ENCODE peak calls at places on chromosomes 11 and 22, in nine cellular contexts. F, D, S, G, X, O, Y, U and E are unnamed samples.

GRCh38 chr22:44091021-44091721 is 67.1 kb downstream of the PARVB start:
- DNase-seq in F (no peak), D (peak), S (no peak), G (no peak), X (peak), O (no peak), Y (no peak), U (no peak), E (no peak)

GRCh38 chr22:50178471-50178864 is 7.2 kb upstream of the TRABD start:
- DNase-seq in F (peak), D (no peak), S (no peak), G (no peak), X (no peak), O (no peak), Y (no peak), U (no peak), E (no peak)

GRCh38 chr11:105609832-105610781 is at the start of gene GRIA4:
- DNase-seq in F (peak), D (no peak), S (no peak), G (no peak), X (peak), O (peak), Y (no peak), U (no peak), E (peak)

GRCh38 chr11:133951484-133952198 is 5.1 kb downstream of the IGSF9B start:
- DNase-seq in F (no peak), D (peak), S (no peak), G (no peak), X (peak), O (peak), Y (no peak), U (no peak), E (peak)

GRCh38 chr11:108302121-108302785 is 79.4 kb downstream of the ATM start:
- DNase-seq in F (no peak), D (peak), S (no peak), G (no peak), X (no peak), O (peak), Y (no peak), U (no peak), E (no peak)

GRCh38 chr11:89416961-89417360 is 74.2 kb downstream of the NOX4 start:
- DNase-seq in F (no peak), D (no peak), S (no peak), G (no peak), X (no peak), O (no peak), Y (no peak), U (no peak), E (no peak)

GRCh38 chr11:3000032-3000961 is 8.2 kb upstream of the NAP1L4 start:
- DNase-seq in F (peak), D (no peak), S (peak), G (peak), X (peak), O (peak), Y (peak), U (peak), E (peak)

GRCh38 chr11:107561688-107562087 is 3.8 kb downstream of the ALKBH8 start:
- DNase-seq in F (no peak), D (peak), S (no peak), G (no peak), X (peak), O (peak), Y (no peak), U (no peak), E (no peak)

GRCh38 chr11:10375280-10376048 is 70.6 kb downstream of the ADM start:
- DNase-seq in F (no peak), D (peak), S (peak), G (no peak), X (peak), O (peak), Y (no peak), U (no peak), E (no peak)

GRCh38 chr22:20918663-20919220 is 1.5 kb downstream of the CRKL start:
- DNase-seq in F (no peak), D (no peak), S (no peak), G (no peak), X (no peak), O (no peak), Y (no peak), U (no peak), E (no peak)

GRCh38 chr11:73538381-73538872 is 59.5 kb downstream of the FAM168A start:
- DNase-seq in F (no peak), D (no peak), S (no peak), G (no peak), X (peak), O (no peak), Y (no peak), U (no peak), E (no peak)

GRCh38 chr22:47767403-47767802 is 1005.0 kb downstream of the TBC1D22A start:
- DNase-seq in F (no peak), D (no peak), S (no peak), G (no peak), X (no peak), O (no peak), Y (no peak), U (no peak), E (no peak)

GRCh38 chr22:45233827-45234226 is 6.9 kb downstream of the KIAA0930 start:
- DNase-seq in F (no peak), D (no peak), S (no peak), G (no peak), X (no peak), O (no peak), Y (no peak), U (no peak), E (no peak)

GRCh38 chr11:75346912-75347647 is 4.4 kb downstream of the ARRB1 start:
- DNase-seq in F (peak), D (no peak), S (peak), G (no peak), X (peak), O (peak), Y (no peak), U (peak), E (peak)

GRCh38 chr22:23696326-23696851 is 5.6 kb downstream of the RGL4 start:
- DNase-seq in F (no peak), D (no peak), S (peak), G (no peak), X (no peak), O (peak), Y (no peak), U (no peak), E (no peak)

GRCh38 chr11:33552756-33553155 is 147.9 kb downstream of the C11orf91 start:
- DNase-seq in F (no peak), D (no peak), S (no peak), G (no peak), X (no peak), O (peak), Y (no peak), U (no peak), E (no peak)

GRCh38 chr22:24506802-24507438 is 11.8 kb downstream of the UPB1 start:
- DNase-seq in F (no peak), D (peak), S (no peak), G (no peak), X (no peak), O (peak), Y (no peak), U (no peak), E (no peak)

GRCh38 chr11:111944139-111944538 is 7.0 kb downstream of the DIXDC1 start:
- DNase-seq in F (no peak), D (peak), S (no peak), G (peak), X (peak), O (peak), Y (no peak), U (no peak), E (no peak)

GRCh38 chr11:96146765-96147164 is 196.2 kb downstream of the MAML2 start:
- DNase-seq in F (no peak), D (peak), S (no peak), G (no peak), X (no peak), O (no peak), Y (no peak), U (no peak), E (no peak)

GRCh38 chr11:26410967-26411366 is 79.0 kb downstream of the ANO3 start:
- DNase-seq in F (no peak), D (no peak), S (no peak), G (no peak), X (no peak), O (no peak), Y (no peak), U (no peak), E (no peak)

GRCh38 chr11:61960532-61960931 is 6.9 kb downstream of the FTH1 start:
- DNase-seq in F (no peak), D (no peak), S (peak), G (no peak), X (no peak), O (no peak), Y (no peak), U (no peak), E (no peak)

GRCh38 chr11:80103149-80103859 is 662.5 kb upstream of the TENM4 start:
- DNase-seq in F (no peak), D (peak), S (no peak), G (peak), X (peak), O (peak), Y (no peak), U (no peak), E (no peak)

GRCh38 chr11:76990628-76991027 is 43.6 kb upstream of the B3GNT6 start:
- DNase-seq in F (no peak), D (no peak), S (no peak), G (no peak), X (no peak), O (no peak), Y (no peak), U (no peak), E (no peak)

GRCh38 chr22:48976556-48977535 is 850.8 kb downstream of the BRD1 start:
- DNase-seq in F (no peak), D (no peak), S (no peak), G (no peak), X (no peak), O (no peak), Y (no peak), U (no peak), E (peak)

GRCh38 chr11:10322830-10323792 is 18.2 kb downstream of the ADM start:
- DNase-seq in F (peak), D (peak), S (peak), G (peak), X (peak), O (peak), Y (peak), U (peak), E (peak)

GRCh38 chr11:1854132-1854948 is 1.5 kb downstream of the LSP1 start:
- DNase-seq in F (no peak), D (no peak), S (no peak), G (no peak), X (no peak), O (no peak), Y (no peak), U (no peak), E (no peak)

GRCh38 chr22:48071305-48071704 is 1308.9 kb downstream of the TBC1D22A start:
- DNase-seq in F (no peak), D (no peak), S (no peak), G (no peak), X (no peak), O (no peak), Y (no peak), U (no peak), E (no peak)

DNA sequence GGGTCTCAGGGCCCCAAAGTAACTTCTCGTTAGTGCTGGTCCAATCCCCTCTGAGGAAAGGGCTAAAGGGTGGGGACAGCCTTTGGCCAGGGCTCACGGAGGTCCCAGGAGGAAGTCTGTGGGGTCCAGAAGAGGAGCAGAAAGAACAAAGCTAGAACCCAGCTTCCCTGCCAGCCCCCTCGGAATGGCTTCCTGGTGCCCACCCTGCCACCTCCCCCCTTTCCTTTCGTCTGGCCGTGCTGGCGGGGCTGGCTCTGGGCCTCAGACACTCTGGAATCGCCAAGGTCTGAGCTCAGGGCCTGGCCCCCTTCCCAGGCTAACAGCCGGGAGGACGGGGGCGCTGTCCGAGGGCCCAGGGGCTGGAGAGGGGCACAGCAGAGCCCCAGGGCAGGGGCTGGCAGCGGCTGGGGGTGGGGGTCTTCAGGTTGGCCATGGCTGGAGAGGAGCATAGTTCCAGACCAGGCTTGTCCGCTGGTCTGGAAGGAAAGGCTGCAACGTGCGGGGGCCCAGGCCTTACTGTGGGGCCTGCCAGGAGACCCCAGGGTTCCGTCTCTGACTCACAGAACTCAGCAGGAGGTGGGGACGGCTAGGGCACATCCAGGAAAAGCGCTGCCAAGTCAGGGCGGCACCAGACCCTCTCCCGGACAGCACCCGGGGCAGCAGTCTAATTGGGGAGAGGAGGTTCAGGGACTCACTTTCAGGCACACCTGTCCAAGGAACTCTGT is 788 bp upstream of the LTBP3 start:
- DNase-seq in F (peak), D (no peak), S (peak), G (no peak), X (peak), O (peak), Y (peak), U (peak), E (peak)
- H3K4me3 ChIP-seq in F (peak), D (peak), S (peak), G (peak), X (peak), O (no peak), Y (peak), U (peak), E (peak)

DNA sequence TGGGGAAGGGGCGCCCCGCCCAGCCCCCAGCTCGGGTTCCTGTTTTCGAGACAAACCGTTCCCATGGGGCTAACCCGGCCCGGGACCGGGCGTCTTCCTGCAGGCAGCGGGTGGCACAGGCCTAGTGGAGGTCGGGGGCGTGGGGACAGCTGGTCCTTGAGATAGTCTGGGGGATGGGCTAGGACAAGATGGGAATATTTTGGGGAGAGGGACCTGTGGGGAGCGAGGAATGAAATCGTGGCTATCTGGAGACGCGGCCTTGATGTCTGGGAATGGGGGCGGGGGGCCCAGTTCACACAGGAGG is 1.2 kb upstream of the RASGRP2 start:
- DNase-seq in F (no peak), D (no peak), S (peak), G (no peak), X (no peak), O (no peak), Y (peak), U (peak), E (no peak)
- H3K4me3 ChIP-seq in F (peak), D (no peak), S (peak), G (no peak), X (no peak), O (no peak), Y (peak), U (peak), E (peak)

GRCh38 chr11:114366331-114367243 is 33.7 kb downstream of the C11orf71 start:
- DNase-seq in F (no peak), D (peak), S (no peak), G (peak), X (peak), O (peak), Y (no peak), U (no peak), E (no peak)
- H3K4me3 ChIP-seq in F (no peak), D (peak), S (no peak), G (no peak), X (no peak), O (no peak), Y (no peak), U (no peak), E (peak)

DNA sequence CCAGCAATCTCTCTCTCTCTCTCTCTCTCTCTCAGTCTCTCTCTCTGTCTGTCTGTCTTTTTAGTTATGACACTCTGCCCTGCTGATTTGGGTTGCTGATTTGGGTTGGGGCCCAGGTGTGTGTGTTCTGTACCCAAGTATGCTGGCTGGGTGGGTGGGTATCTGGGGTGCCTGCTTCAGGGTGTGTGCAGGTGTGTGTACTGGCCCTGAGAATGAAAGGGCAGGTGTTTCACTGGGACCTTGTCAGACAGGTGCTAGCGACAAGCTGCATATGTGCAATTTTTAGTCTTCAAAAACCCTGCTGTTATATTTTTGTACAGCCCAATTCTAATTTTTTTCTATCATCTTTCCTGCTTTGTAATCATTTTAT is 940 bp downstream of the CSF2RB start:
- DNase-seq in F (no peak), D (no peak), S (no peak), G (no peak), X (no peak), O (no peak), Y (no peak), U (no peak), E (no peak)
- H3K4me3 ChIP-seq in F (no peak), D (no peak), S (peak), G (no peak), X (no peak), O (no peak), Y (no peak), U (peak), E (peak)

GRCh38 chr11:64642418-64642735 is 51.4 kb downstream of the SLC22A12 start:
- DNase-seq in F (no peak), D (no peak), S (no peak), G (no peak), X (no peak), O (no peak), Y (no peak), U (no peak), E (no peak)

GRCh38 chr11:64643927-64644326 is 52.9 kb downstream of the SLC22A12 start:
- DNase-seq in F (no peak), D (no peak), S (no peak), G (no peak), X (no peak), O (no peak), Y (no peak), U (no peak), E (no peak)

GRCh38 chr11:64641596-64642417 is 50.8 kb downstream of the SLC22A12 start:
- DNase-seq in F (no peak), D (no peak), S (no peak), G (no peak), X (no peak), O (no peak), Y (no peak), U (no peak), E (no peak)

GRCh38 chr11:64643258-64643881 is 52.4 kb downstream of the SLC22A12 start:
- DNase-seq in F (peak), D (no peak), S (peak), G (no peak), X (no peak), O (no peak), Y (no peak), U (no peak), E (no peak)

DNA sequence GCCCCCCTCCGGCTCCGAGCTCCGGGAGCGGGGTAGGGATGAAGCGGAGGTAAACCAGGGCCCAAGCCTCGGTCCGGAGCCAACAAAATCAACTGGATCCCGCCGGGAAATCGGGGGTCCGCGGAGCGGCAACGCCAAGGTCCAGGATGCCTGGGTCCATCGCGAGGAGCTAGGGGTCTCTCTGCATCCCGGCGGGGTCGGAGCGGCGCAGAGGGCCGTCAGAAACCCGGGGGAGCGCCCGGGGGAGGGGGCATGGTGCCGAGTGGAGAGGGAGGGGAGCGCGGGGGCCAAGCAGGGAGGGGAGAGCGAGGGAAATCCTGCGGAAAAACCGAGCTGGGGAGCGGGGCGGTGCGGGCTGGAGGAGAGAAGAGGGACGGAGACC is 51.8 kb downstream of the SLC22A12 start:
- DNase-seq in F (peak), D (no peak), S (no peak), G (no peak), X (no peak), O (no peak), Y (no peak), U (no peak), E (no peak)
- H3K4me3 ChIP-seq in F (peak), D (no peak), S (peak), G (no peak), X (no peak), O (no peak), Y (peak), U (peak), E (peak)

GRCh38 chr22:42993651-42994275 is 21.2 kb downstream of the PACSIN2 start:
- DNase-seq in F (no peak), D (peak), S (peak), G (no peak), X (peak), O (peak), Y (no peak), U (no peak), E (no peak)

GRCh38 chr22:42991010-42991651 is 23.8 kb downstream of the PACSIN2 start:
- DNase-seq in F (no peak), D (peak), S (peak), G (no peak), X (peak), O (peak), Y (no peak), U (no peak), E (no peak)

GRCh38 chr22:42992886-42993479 is 22.0 kb downstream of the PACSIN2 start:
- DNase-seq in F (no peak), D (no peak), S (no peak), G (no peak), X (no peak), O (no peak), Y (no peak), U (no peak), E (no peak)

GRCh38 chr22:42992092-42992491 is 22.9 kb downstream of the PACSIN2 start:
- DNase-seq in F (no peak), D (no peak), S (no peak), G (no peak), X (no peak), O (no peak), Y (no peak), U (no peak), E (no peak)

DNA sequence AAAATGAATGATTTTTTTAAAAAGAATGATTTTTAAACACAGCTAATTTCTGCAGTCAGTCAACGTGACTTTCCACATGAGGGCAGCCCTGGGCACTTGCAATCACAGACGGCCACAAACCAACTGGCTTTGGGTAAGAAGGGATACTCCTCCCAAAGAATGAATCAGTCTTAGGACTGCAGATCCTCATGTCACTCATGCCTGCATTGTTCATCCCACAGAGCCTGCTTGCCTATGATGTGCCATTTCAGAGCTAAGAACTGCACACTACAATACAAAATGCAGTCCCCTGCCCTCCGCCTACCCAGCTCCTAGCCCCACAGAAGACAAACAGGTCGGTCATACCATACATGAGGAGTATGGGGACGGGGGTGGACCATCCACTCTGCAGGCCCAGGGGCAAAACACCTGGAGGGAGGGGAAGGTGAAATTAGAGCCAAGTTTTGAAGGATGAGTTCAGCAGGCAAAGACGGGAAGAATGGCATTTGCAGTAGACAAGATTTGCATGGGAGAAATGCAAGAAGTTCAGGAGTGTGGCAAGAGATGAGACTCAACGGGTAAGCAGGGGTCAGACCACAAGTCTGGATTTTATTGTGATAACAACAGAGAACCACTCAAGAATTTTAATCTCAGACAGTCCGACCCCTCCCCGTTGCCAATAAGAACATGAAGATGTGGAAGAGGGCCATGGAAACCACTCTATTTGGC is 24.7 kb downstream of the PACSIN2 start:
- DNase-seq in F (no peak), D (peak), S (peak), G (peak), X (peak), O (peak), Y (no peak), U (no peak), E (no peak)
- H3K4me3 ChIP-seq in F (no peak), D (no peak), S (no peak), G (peak), X (no peak), O (no peak), Y (no peak), U (no peak), E (peak)